ENCODE peak calls at places on chromosomes 16 and 17, in four cellular contexts. J is effector memory CD8-positive, alpha-beta T cell; W is T-helper 2 cell; G is foreskin fibroblast. D is an unnamed sample.

GRCh38 chr17:47190770-47191169 is 1.7 kb upstream of the CDC27 start:
- DNase-seq in J (no peak), W (no peak), G (no peak), D (no peak)

GRCh38 chr16:888901-889570 is 81.7 kb downstream of the LMF1 start:
- DNase-seq in J (no peak), W (no peak), G (no peak), D (no peak)

GRCh38 chr16:27801259-27801945 is 251.5 kb downstream of the KATNIP start:
- DNase-seq in J (no peak), W (no peak), G (peak), D (no peak)

GRCh38 chr17:50266384-50267073 is 7.7 kb upstream of the TMEM92 start:
- DNase-seq in J (no peak), W (no peak), G (peak), D (peak)

GRCh38 chr16:58501242-58502131 is 1.5 kb downstream of the NDRG4 start:
- DNase-seq in J (no peak), W (no peak), G (no peak), D (no peak)

GRCh38 chr17:35372846-35373531 is 432 bp downstream of the SLFN11 start:
- DNase-seq in J (peak), W (no peak), G (peak), D (no peak)

GRCh38 chr17:79806863-79807720 is 10.2 kb upstream of the CBX8 start:
- DNase-seq in J (no peak), W (no peak), G (no peak), D (no peak)

GRCh38 chr17:82949984-82950383 is 110.2 kb upstream of the ZNF750 start:
- DNase-seq in J (no peak), W (no peak), G (no peak), D (no peak)